ENCODE peak calls at places on chromosomes 7 and 10, in nine cellular contexts. B, W, D, G, C, Z, Y, K and A are unnamed samples.

GRCh38 chr7:151311294-151311864 is 30.2 kb upstream of the NUB1 start:
- DNase-seq in B (no peak), W (no peak), D (peak), G (peak), C (no peak), Z (peak), Y (no peak), K (no peak), A (no peak)

GRCh38 chr10:58316874-58317273 is 17.9 kb upstream of the UBE2D1 start:
- DNase-seq in B (no peak), W (no peak), D (no peak), G (no peak), C (no peak), Z (no peak), Y (no peak), K (no peak), A (no peak)

GRCh38 chr10:68154211-68154497 is 44.9 kb downstream of the MYPN start:
- DNase-seq in B (no peak), W (no peak), D (no peak), G (no peak), C (peak), Z (peak), Y (no peak), K (no peak), A (no peak)

GRCh38 chr10:121183241-121183640 is 332.1 kb downstream of the WDR11 start:
- DNase-seq in B (no peak), W (no peak), D (no peak), G (no peak), C (no peak), Z (no peak), Y (no peak), K (no peak), A (no peak)

GRCh38 chr10:74882831-74883230 is 56.4 kb downstream of the KAT6B start:
- DNase-seq in B (no peak), W (peak), D (peak), G (no peak), C (no peak), Z (no peak), Y (no peak), K (no peak), A (no peak)

GRCh38 chr7:80385512-80385911 is 126.4 kb downstream of the GNAT3 start:
- DNase-seq in B (no peak), W (no peak), D (no peak), G (no peak), C (no peak), Z (no peak), Y (no peak), K (no peak), A (no peak)

GRCh38 chr10:92756233-92757065 is 66.7 kb downstream of the HHEX start:
- DNase-seq in B (no peak), W (no peak), D (no peak), G (peak), C (no peak), Z (no peak), Y (peak), K (no peak), A (no peak)

GRCh38 chr10:18137111-18137510 is 3.1 kb upstream of the CACNB2 start:
- DNase-seq in B (no peak), W (no peak), D (peak), G (no peak), C (no peak), Z (no peak), Y (no peak), K (no peak), A (no peak)

GRCh38 chr10:100872034-100872791 is 40.5 kb upstream of the SLF2 start:
- DNase-seq in B (no peak), W (peak), D (peak), G (peak), C (no peak), Z (peak), Y (peak), K (peak), A (no peak)

GRCh38 chr10:102629661-102630614 is 14.3 kb upstream of the TRIM8 start:
- DNase-seq in B (no peak), W (peak), D (peak), G (no peak), C (no peak), Z (peak), Y (no peak), K (no peak), A (no peak)

GRCh38 chr7:30463400-30464145 is 15.0 kb downstream of the NOD1 start:
- DNase-seq in B (no peak), W (no peak), D (no peak), G (peak), C (no peak), Z (no peak), Y (no peak), K (no peak), A (no peak)

GRCh38 chr7:155878674-155879073 is 66.4 kb upstream of the SHH start:
- DNase-seq in B (no peak), W (no peak), D (no peak), G (no peak), C (no peak), Z (peak), Y (no peak), K (no peak), A (peak)

GRCh38 chr7:100369105-100369504 is 4.2 kb upstream of the PILRA start:
- DNase-seq in B (no peak), W (no peak), D (no peak), G (peak), C (peak), Z (no peak), Y (peak), K (no peak), A (no peak)

GRCh38 chr10:86899670-86900276 is 57.6 kb downstream of the MMRN2 start:
- DNase-seq in B (no peak), W (peak), D (peak), G (peak), C (peak), Z (peak), Y (peak), K (peak), A (no peak)

GRCh38 chr7:7861211-7861633 is 107.4 kb upstream of the GLCCI1 start:
- DNase-seq in B (no peak), W (peak), D (peak), G (no peak), C (no peak), Z (no peak), Y (no peak), K (no peak), A (no peak)

GRCh38 chr10:75399461-75400162 is 2.0 kb downstream of the ZNF503 start:
- DNase-seq in B (peak), W (peak), D (peak), G (peak), C (peak), Z (peak), Y (peak), K (peak), A (peak)

GRCh38 chr7:104862719-104863118 is 151.3 kb upstream of the KMT2E start:
- DNase-seq in B (no peak), W (no peak), D (peak), G (no peak), C (no peak), Z (peak), Y (no peak), K (peak), A (no peak)

GRCh38 chr10:71627230-71627939 is 92.2 kb downstream of the C10orf105 start:
- DNase-seq in B (no peak), W (no peak), D (no peak), G (no peak), C (no peak), Z (peak), Y (no peak), K (no peak), A (no peak)

GRCh38 chr7:40836218-40836617 is 701.4 kb downstream of the SUGCT start:
- DNase-seq in B (no peak), W (peak), D (peak), G (no peak), C (no peak), Z (no peak), Y (no peak), K (no peak), A (no peak)

GRCh38 chr7:94908204-94909022 is 1.0 kb downstream of the PPP1R9A start:
- DNase-seq in B (peak), W (no peak), D (peak), G (no peak), C (peak), Z (peak), Y (peak), K (peak), A (no peak)

GRCh38 chr10:31129261-31129660 is 97.6 kb upstream of the ZNF438 start:
- DNase-seq in B (no peak), W (no peak), D (peak), G (no peak), C (no peak), Z (peak), Y (no peak), K (no peak), A (no peak)

GRCh38 chr7:152968003-152968402 is 208.5 kb downstream of the ACTR3B start:
- DNase-seq in B (no peak), W (peak), D (no peak), G (no peak), C (no peak), Z (no peak), Y (no peak), K (no peak), A (no peak)

GRCh38 chr7:12111461-12112405 is 99.4 kb upstream of the TMEM106B start:
- DNase-seq in B (no peak), W (peak), D (no peak), G (no peak), C (no peak), Z (peak), Y (no peak), K (no peak), A (no peak)

GRCh38 chr10:110498982-110499795 is 1.5 kb downstream of the DUSP5 start:
- DNase-seq in B (no peak), W (peak), D (peak), G (peak), C (no peak), Z (peak), Y (peak), K (no peak), A (no peak)

GRCh38 chr7:144775735-144776134 is 60.1 kb downstream of the TPK1 start:
- DNase-seq in B (no peak), W (no peak), D (no peak), G (no peak), C (no peak), Z (no peak), Y (no peak), K (no peak), A (no peak)

GRCh38 chr7:130925136-130925794 is 191.3 kb upstream of the KLF14 start:
- DNase-seq in B (no peak), W (no peak), D (peak), G (no peak), C (no peak), Z (no peak), Y (no peak), K (no peak), A (no peak)

GRCh38 chr7:129188372-129188891 is at the start of gene SMO:
- DNase-seq in B (peak), W (peak), D (peak), G (no peak), C (peak), Z (peak), Y (no peak), K (peak), A (no peak)

GRCh38 chr10:72310636-72311035 is 36.9 kb downstream of the DDIT4 start:
- DNase-seq in B (no peak), W (peak), D (no peak), G (no peak), C (no peak), Z (no peak), Y (no peak), K (no peak), A (no peak)

GRCh38 chr7:44727346-44728262 is 21.0 kb upstream of the ZMIZ2 start:
- DNase-seq in B (no peak), W (peak), D (peak), G (no peak), C (no peak), Z (no peak), Y (no peak), K (no peak), A (no peak)

GRCh38 chr7:32178731-32179366 is 108.6 kb upstream of the PDE1C start:
- DNase-seq in B (no peak), W (no peak), D (no peak), G (no peak), C (no peak), Z (no peak), Y (no peak), K (no peak), A (no peak)

GRCh38 chr10:51629969-51630617 is 69.3 kb downstream of the CSTF2T start:
- DNase-seq in B (no peak), W (no peak), D (no peak), G (no peak), C (peak), Z (no peak), Y (no peak), K (no peak), A (no peak)

GRCh38 chr7:115007751-115008150 is 85.9 kb downstream of the MDFIC start:
- DNase-seq in B (no peak), W (no peak), D (no peak), G (no peak), C (no peak), Z (no peak), Y (no peak), K (no peak), A (no peak)

GRCh38 chr7:106309352-106309751 is 24.6 kb upstream of the NAMPT start:
- DNase-seq in B (no peak), W (peak), D (no peak), G (no peak), C (no peak), Z (no peak), Y (no peak), K (no peak), A (no peak)

GRCh38 chr10:88478256-88478655 is 104.9 kb downstream of the RNLS start:
- DNase-seq in B (no peak), W (peak), D (no peak), G (no peak), C (no peak), Z (no peak), Y (no peak), K (no peak), A (no peak)

GRCh38 chr10:46220872-46221538 is 65.8 kb upstream of the ANTXRL start:
- DNase-seq in B (no peak), W (no peak), D (no peak), G (no peak), C (no peak), Z (peak), Y (no peak), K (no peak), A (no peak)
- TF ChIP-seq CTCF in B (peak), W (peak), D (peak), G (no peak), C (peak), Z (peak), Y (peak), K (peak), A (peak)

GRCh38 chr10:6343321-6344010 is 140.7 kb downstream of the PFKFB3 start:
- DNase-seq in B (no peak), W (no peak), D (no peak), G (no peak), C (no peak), Z (no peak), Y (no peak), K (no peak), A (peak)
- TF ChIP-seq CTCF in B (no peak), W (peak), D (no peak), G (no peak), C (no peak), Z (no peak), Y (no peak), K (no peak), A (no peak)

GRCh38 chr7:83941300-83941699 is 253.3 kb downstream of the SEMA3A start:
- DNase-seq in B (no peak), W (peak), D (peak), G (no peak), C (no peak), Z (no peak), Y (no peak), K (no peak), A (no peak)

GRCh38 chr7:83946801-83947200 is 247.8 kb downstream of the SEMA3A start:
- DNase-seq in B (no peak), W (no peak), D (no peak), G (no peak), C (no peak), Z (no peak), Y (no peak), K (no peak), A (no peak)

GRCh38 chr7:83947260-83947659 is 247.3 kb downstream of the SEMA3A start:
- DNase-seq in B (no peak), W (peak), D (peak), G (peak), C (no peak), Z (peak), Y (no peak), K (no peak), A (no peak)
- TF ChIP-seq CTCF in B (no peak), W (peak), D (peak), G (peak), C (no peak), Z (peak), Y (peak), K (peak), A (peak)

GRCh38 chr10:14975672-14976273 is 16.6 kb downstream of the MEIG1 start:
- DNase-seq in B (no peak), W (no peak), D (no peak), G (no peak), C (no peak), Z (no peak), Y (no peak), K (no peak), A (no peak)
- TF ChIP-seq CTCF in B (no peak), W (no peak), D (no peak), G (peak), C (peak), Z (peak), Y (peak), K (peak), A (peak)

GRCh38 chr7:93331706-93332105 is 99.5 kb downstream of the VPS50 start:
- DNase-seq in B (no peak), W (no peak), D (no peak), G (no peak), C (no peak), Z (no peak), Y (no peak), K (no peak), A (no peak)
- TF ChIP-seq CTCF in B (no peak), W (no peak), D (no peak), G (no peak), C (no peak), Z (no peak), Y (no peak), K (no peak), A (no peak)

DNA sequence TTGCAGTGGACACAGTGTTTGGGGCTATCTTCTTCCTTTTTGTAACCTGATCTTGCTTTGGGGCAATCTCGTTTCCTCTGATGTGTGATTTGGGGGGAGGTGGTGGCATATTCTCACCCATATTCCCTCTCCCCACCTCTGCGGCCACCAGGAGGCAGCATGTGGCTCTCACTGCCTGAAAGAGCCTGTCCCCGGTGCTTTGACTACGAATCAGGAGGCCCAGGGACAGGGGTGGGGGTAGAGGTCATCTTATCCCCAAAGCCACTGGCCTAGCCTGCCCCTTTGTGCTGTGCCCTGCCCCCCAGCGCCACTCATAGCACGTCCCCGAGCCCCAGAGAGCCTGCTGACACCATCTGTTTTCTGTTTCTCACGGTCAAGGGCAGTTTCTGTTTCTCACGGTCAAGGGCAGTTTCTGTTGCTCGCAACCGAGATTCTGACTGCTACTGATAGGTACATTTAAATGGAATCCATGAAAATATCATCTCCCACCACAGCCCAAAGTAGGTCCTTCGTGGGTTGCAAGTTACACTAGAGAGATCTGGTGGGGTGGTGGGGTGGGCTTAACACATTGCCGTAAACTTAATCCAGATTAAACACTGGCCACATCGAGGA is 28.2 kb downstream of the PHYH start:
- DNase-seq in B (no peak), W (peak), D (peak), G (peak), C (peak), Z (peak), Y (peak), K (peak), A (no peak)
- TF ChIP-seq CTCF in B (no peak), W (peak), D (peak), G (peak), C (peak), Z (peak), Y (peak), K (peak), A (peak)

DNA sequence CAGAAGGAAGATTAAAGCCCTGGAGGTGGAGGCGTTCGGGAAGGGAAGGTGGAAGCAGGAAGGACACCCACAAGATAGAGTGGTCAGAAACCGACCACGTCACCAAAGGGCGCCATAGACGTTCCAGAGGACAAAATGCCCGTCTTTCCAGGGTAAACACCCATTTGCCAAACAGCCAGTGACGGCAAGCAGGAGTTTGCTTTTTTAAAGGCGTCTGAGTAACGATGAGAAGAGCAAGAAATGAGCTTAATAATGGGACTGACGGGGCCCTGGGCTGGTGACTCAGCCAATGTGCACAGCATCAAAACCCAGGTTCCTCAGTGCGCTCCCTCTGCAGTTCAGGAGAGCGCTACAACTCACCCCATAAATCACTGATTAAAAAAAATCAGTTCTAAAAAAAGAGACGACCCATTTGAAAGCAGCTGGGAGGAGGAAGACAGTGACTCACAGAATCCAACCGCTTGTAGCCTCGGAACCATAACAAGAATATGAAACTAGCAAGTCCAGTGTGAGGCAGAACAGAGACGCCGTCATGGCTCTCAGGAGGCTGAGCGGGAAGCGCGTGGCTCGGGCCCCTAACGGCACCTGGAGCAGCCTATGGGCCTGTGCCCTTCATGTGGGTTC is 5.9 kb downstream of the DIP2C start:
- DNase-seq in B (no peak), W (no peak), D (peak), G (no peak), C (no peak), Z (no peak), Y (no peak), K (no peak), A (no peak)
- TF ChIP-seq CTCF in B (no peak), W (no peak), D (peak), G (no peak), C (no peak), Z (no peak), Y (no peak), K (no peak), A (no peak)

DNA sequence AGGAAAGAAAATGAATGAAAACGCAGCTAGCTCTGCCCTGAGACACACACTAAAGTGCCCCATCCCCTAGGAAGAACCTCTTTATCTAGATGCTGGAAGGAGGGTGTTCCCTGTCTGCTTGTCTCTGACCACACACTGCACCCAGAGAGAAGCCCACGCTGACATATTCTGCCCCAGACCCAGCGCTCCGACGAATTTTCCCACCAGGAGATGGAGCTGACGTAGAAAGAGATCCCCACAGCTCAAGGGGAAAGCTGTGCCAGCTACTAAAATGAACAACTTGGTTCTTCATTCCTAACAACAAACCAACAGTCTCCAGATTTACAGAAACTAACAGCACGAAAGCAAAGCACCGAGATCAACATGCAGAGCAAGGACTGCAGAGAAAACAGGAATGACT is 73.3 kb downstream of the KIAA1549 start:
- DNase-seq in B (no peak), W (no peak), D (no peak), G (no peak), C (no peak), Z (peak), Y (no peak), K (no peak), A (no peak)
- TF ChIP-seq CTCF in B (no peak), W (no peak), D (no peak), G (no peak), C (no peak), Z (peak), Y (no peak), K (no peak), A (no peak)